ENCODE peak calls at places on chromosomes 6 and 20, in six cellular contexts. J is B cell; N is CD4-positive, CD25-positive, alpha-beta regulatory T cell; P is RPMI7951; F is activated CD4-positive, alpha-beta T cell treated with anti-CD3 and anti-CD28 coated beads for 48 hours; R is ELR. O is an unnamed sample.

GRCh38 chr20:61660559-61660958 is 405.1 kb downstream of the TAF4 start:
- DNase-seq in F (no peak), P (no peak), J (no peak), N (no peak), R (no peak), O (no peak)

GRCh38 chr6:27870486-27870885 is 41.7 kb downstream of the OR2B2 start:
- DNase-seq in P (peak), N (no peak), F (no peak), R (peak), J (no peak), O (no peak)

GRCh38 chr6:16898640-16899428 is 137.6 kb upstream of the ATXN1 start:
- DNase-seq in P (no peak), F (no peak), J (no peak), N (no peak), R (no peak), O (no peak)

GRCh38 chr6:133888931-133889556 is at the start of gene TCF21:
- DNase-seq in R (peak), N (no peak), J (no peak), P (no peak), F (no peak), O (no peak)

GRCh38 chr6:43706788-43707187 is 19.2 kb upstream of the MRPS18A start:
- DNase-seq in P (no peak), R (no peak), F (no peak), J (no peak), N (no peak), O (no peak)

GRCh38 chr6:151179321-151179720 is 60.4 kb upstream of the AKAP12 start:
- DNase-seq in P (peak), N (no peak), R (peak), J (no peak), F (no peak), O (peak)

GRCh38 chr20:63457737-63458136 is 14.7 kb downstream of the KCNQ2 start:
- DNase-seq in F (no peak), N (no peak), P (peak), J (no peak), R (peak), O (peak)

GRCh38 chr6:44676826-44677433 is 289.4 kb downstream of the CDC5L start:
- DNase-seq in R (peak), N (no peak), F (no peak), J (no peak), P (no peak), O (no peak)

GRCh38 chr6:1913572-1913971 is 303.9 kb downstream of the FOXC1 start:
- DNase-seq in R (no peak), J (no peak), N (no peak), F (no peak), P (no peak), O (no peak)

GRCh38 chr6:168885741-168886140 is 367.9 kb downstream of the THBS2 start:
- DNase-seq in P (peak), R (no peak), J (no peak), N (no peak), F (no peak), O (no peak)

GRCh38 chr6:157019115-157019628 is 242.0 kb downstream of the ARID1B start:
- DNase-seq in N (no peak), J (peak), P (peak), F (no peak), R (peak), O (no peak)

GRCh38 chr20:45745015-45745414 is 22.9 kb downstream of the SPINT4 start:
- DNase-seq in R (no peak), F (no peak), N (no peak), J (no peak), P (no peak), O (no peak)

GRCh38 chr6:10633216-10633615 is 61.2 kb downstream of the C6orf52 start:
- DNase-seq in J (no peak), P (peak), R (peak), F (peak), N (no peak), O (no peak)

O was measured in myocyte.